ENCODE peak calls at places on chromosome 3, in four cellular contexts. V is GM23338; Y is CD8-positive, alpha-beta memory T cell; A is esophagus muscularis mucosa. Q is an unnamed sample. For H3K36me3, the result is how much of the 10 kb centered on the place peaks cover.

GRCh38 chr3:30300844-30301243 is 305.6 kb upstream of the TGFBR2 start:
- DNase-seq in V (no peak), Y (no peak), A (no peak), Q (no peak)

GRCh38 chr3:127209840-127210653 is 17.1 kb downstream of the PRR23E start:
- DNase-seq in V (no peak), Y (no peak), A (peak), Q (no peak)

GRCh38 chr3:85652322-85652721 is 693.5 kb downstream of the CADM2 start:
- DNase-seq in V (no peak), Y (no peak), A (no peak), Q (no peak)

GRCh38 chr3:14119166-14119510 is 5.5 kb downstream of the CHCHD4 start:
- DNase-seq in V (no peak), Y (no peak), A (peak), Q (no peak)

GRCh38 chr3:14130230-14130629 is 5.4 kb downstream of the TMEM43 start:
- DNase-seq in V (no peak), Y (no peak), A (no peak), Q (no peak)

GRCh38 chr3:151290673-151291072 is 12.3 kb upstream of the P2RY14 start:
- DNase-seq in V (no peak), Y (no peak), A (no peak), Q (no peak)

GRCh38 chr3:106485202-106485601 is 616.4 kb upstream of the CBLB start:
- DNase-seq in V (no peak), Y (no peak), A (no peak), Q (no peak)

GRCh38 chr3:58173670-58174472 is 36.9 kb downstream of the DNASE1L3 start:
- DNase-seq in V (peak), Y (no peak), A (no peak), Q (no peak)

GRCh38 chr3:6524479-6524878 is 336.4 kb upstream of the GRM7 start:
- DNase-seq in V (no peak), Y (no peak), A (no peak), Q (no peak)

GRCh38 chr3:17032407-17033034 is 147.8 kb downstream of the PLCL2 start:
- DNase-seq in V (peak), Y (no peak), A (no peak), Q (no peak)

GRCh38 chr3:32009957-32010356 is 28.4 kb downstream of the ZNF860 start:
- DNase-seq in V (no peak), Y (no peak), A (no peak), Q (no peak)

GRCh38 chr3:195868866-195869412 is 39.4 kb downstream of the TNK2 start:
- DNase-seq in V (no peak), Y (peak), A (no peak), Q (no peak)

GRCh38 chr3:162390891-162391290 is 894.3 kb downstream of the OTOL1 start:
- DNase-seq in V (no peak), Y (no peak), A (no peak), Q (no peak)

GRCh38 chr3:168040624-168041208 is 55.0 kb downstream of the GOLIM4 start:
- DNase-seq in V (peak), Y (no peak), A (no peak), Q (no peak)

GRCh38 chr3:29171583-29171990 is 109.3 kb upstream of the RBMS3 start:
- DNase-seq in V (no peak), Y (no peak), A (no peak), Q (no peak)

GRCh38 chr3:157429703-157430102 is 6.9 kb upstream of the PTX3 start:
- DNase-seq in V (no peak), Y (no peak), A (no peak), Q (no peak)

GRCh38 chr3:170564664-170565063 is 21.2 kb downstream of the SLC7A14 start:
- DNase-seq in V (no peak), Y (no peak), A (no peak), Q (no peak)

GRCh38 chr3:61975936-61976335 is 397.4 kb downstream of the FEZF2 start:
- DNase-seq in V (no peak), Y (no peak), A (no peak), Q (no peak)

GRCh38 chr3:108242776-108243175 is 20.6 kb upstream of the IFT57 start:
- DNase-seq in V (no peak), Y (no peak), A (no peak), Q (no peak)

GRCh38 chr3:129897026-129897425 is 3.5 kb upstream of the TMCC1 start:
- DNase-seq in V (no peak), Y (no peak), A (no peak), Q (no peak)

GRCh38 chr3:32620911-32621310 is 50.3 kb upstream of the DYNC1LI1 start:
- DNase-seq in V (no peak), Y (no peak), A (no peak), Q (no peak)

GRCh38 chr3:129829640-129830039 is 63.9 kb downstream of the TMCC1 start:
- DNase-seq in V (peak), Y (peak), A (no peak), Q (peak)

GRCh38 chr3:23219117-23219516 is 16.0 kb downstream of the UBE2E2 start:
- DNase-seq in V (no peak), Y (no peak), A (no peak), Q (no peak)

GRCh38 chr3:115022835-115023398 is 124.2 kb downstream of the ZBTB20 start:
- DNase-seq in V (no peak), Y (no peak), A (no peak), Q (no peak)

GRCh38 chr3:12444582-12445468 is 39.5 kb upstream of the TSEN2 start:
- DNase-seq in V (peak), Y (no peak), A (no peak), Q (no peak)

GRCh38 chr3:56758539-56758981 is 43.2 kb downstream of the ARHGEF3 start:
- DNase-seq in V (no peak), Y (peak), A (no peak), Q (peak)

GRCh38 chr3:149266733-149267132 is 45.1 kb upstream of the CP start:
- DNase-seq in V (no peak), Y (no peak), A (no peak), Q (no peak)

GRCh38 chr3:46970391-46971091 is 6.0 kb downstream of the CCDC12 start:
- DNase-seq in V (no peak), Y (no peak), A (no peak), Q (peak)

GRCh38 chr3:126931806-126932187 is 51.1 kb upstream of the PLXNA1 start:
- DNase-seq in V (no peak), Y (no peak), A (no peak), Q (peak)

GRCh38 chr3:123670743-123671142 is 85.9 kb upstream of the HACD2 start:
- DNase-seq in V (no peak), Y (no peak), A (no peak), Q (no peak)

GRCh38 chr3:14266361-14266760 is 87.7 kb downstream of the LSM3 start:
- DNase-seq in V (no peak), Y (no peak), A (no peak), Q (peak)

GRCh38 chr3:105865016-105865623 is 3.7 kb downstream of the CBLB start:
- DNase-seq in V (no peak), Y (no peak), A (no peak), Q (peak)

GRCh38 chr3:130841357-130841756 is 52.5 kb upstream of the ATP2C1 start:
- DNase-seq in V (no peak), Y (no peak), A (no peak), Q (no peak)

GRCh38 chr3:43769471-43770425 is 79.0 kb downstream of the ABHD5 start:
- DNase-seq in V (peak), Y (peak), A (peak), Q (peak)

GRCh38 chr3:13498354-13499060 is 18.4 kb downstream of the HDAC11 start:
- DNase-seq in V (no peak), Y (peak), A (no peak), Q (peak)

DNA sequence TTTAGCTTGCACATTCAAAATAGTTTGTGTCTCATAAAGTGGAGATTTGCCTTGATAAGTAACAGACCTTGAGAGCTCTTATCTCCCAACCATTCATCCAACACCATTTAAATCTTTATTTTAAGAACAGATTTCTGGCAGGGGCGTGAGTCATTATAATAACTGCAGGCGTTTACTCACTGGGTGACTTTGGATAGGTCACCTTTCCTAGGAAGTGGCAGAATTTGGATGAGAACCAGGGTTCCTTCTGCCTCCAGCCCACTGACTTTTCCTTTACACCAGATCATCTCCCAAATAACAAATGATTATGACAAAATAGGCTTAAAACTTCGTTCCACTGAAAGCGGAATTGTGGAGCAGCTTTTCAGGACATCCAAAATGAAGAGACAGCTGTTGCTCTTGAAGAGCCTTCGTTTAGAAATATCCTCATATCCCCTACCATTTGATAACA is 5.0 kb downstream of the LMCD1 start:
- DNase-seq in V (no peak), Y (no peak), A (no peak), Q (no peak)
- H3K4me3 ChIP-seq in V (no peak), Y (no peak), A (no peak), Q (no peak)

GRCh38 chr3:138063416-138063815 is 52.0 kb downstream of the DZIP1L start:
- DNase-seq in V (peak), Y (no peak), A (no peak), Q (no peak)
- H3K36me3 ChIP-seq in V (under half), Y (under half), A (half or more), Q (half or more)

GRCh38 chr3:134600685-134601502 is 49.9 kb downstream of the KY start:
- DNase-seq in V (peak), Y (peak), A (peak), Q (peak)
- H3K4me3 ChIP-seq in V (peak), Y (no peak), A (no peak), Q (no peak)

DNA sequence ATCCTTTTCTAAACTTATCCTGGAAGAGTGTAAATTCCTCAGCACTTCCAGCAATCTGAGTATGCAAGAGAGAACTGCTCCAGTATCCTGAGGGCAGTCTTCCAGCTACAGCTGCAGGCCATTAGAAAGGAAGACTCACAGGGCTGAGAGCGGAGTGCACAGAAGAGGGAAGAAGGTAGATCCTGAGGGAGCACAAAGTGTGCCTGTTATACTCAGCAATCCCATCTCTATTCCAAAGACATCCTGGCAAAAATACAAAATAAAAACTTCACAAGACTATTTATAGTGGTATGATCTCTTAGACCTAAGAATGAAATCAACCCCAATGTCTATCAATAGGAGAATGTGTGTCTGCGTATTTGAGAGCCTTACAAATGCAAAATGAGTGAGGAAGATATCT is 292.0 kb downstream of the ZIC1 start:
- DNase-seq in V (peak), Y (no peak), A (no peak), Q (no peak)
- H3K36me3 ChIP-seq in V (under half), Y (under half), A (under half), Q (under half)

GRCh38 chr3:144380832-144381231 is 409.2 kb downstream of the DIPK2A start:
- DNase-seq in V (no peak), Y (no peak), A (no peak), Q (no peak)
- H3K4me3 ChIP-seq in V (no peak), Y (no peak), A (no peak), Q (no peak)

GRCh38 chr3:38207262-38208003 is 42.1 kb downstream of the OXSR1 start:
- DNase-seq in V (no peak), Y (no peak), A (no peak), Q (no peak)

GRCh38 chr3:38205472-38205805 is 40.1 kb downstream of the OXSR1 start:
- DNase-seq in V (no peak), Y (no peak), A (no peak), Q (no peak)

GRCh38 chr3:38204599-38205471 is 39.5 kb downstream of the OXSR1 start:
- DNase-seq in V (no peak), Y (no peak), A (no peak), Q (no peak)

GRCh38 chr3:38214560-38214959 is 49.2 kb downstream of the OXSR1 start:
- DNase-seq in V (no peak), Y (no peak), A (no peak), Q (no peak)

DNA sequence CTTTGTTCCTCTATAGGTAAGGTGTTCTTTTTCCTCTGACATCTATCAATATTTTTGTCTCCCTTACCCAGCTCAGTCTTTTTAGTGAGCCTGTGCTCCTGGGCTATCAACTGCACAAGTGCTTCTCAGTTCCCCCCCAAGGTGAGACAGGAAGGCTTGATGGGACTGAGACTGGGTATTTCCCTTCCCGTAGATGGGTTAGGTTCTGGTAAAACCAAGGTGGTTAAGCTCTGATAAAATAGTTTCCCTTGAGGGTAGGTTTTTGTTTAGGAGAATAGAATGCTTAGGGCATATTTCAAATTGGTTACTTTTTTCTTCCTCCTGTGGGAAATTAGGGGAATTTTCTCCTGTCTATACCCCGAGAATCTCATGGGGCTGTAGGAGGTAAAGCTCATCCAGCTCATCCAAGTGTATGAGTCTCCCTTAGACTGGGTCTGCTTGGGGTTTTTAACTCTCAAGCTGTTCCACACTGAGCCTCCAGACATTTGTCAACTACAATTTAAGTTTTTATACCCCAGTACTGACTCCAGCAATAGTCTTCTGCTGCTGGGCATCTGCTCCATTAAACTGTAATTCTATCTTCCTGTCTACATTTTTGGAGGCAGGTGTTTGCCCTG is 44.9 kb downstream of the OXSR1 start:
- DNase-seq in V (no peak), Y (no peak), A (no peak), Q (no peak)
- H3K36me3 ChIP-seq in V (under half), Y (under half), A (under half), Q (under half)

DNA sequence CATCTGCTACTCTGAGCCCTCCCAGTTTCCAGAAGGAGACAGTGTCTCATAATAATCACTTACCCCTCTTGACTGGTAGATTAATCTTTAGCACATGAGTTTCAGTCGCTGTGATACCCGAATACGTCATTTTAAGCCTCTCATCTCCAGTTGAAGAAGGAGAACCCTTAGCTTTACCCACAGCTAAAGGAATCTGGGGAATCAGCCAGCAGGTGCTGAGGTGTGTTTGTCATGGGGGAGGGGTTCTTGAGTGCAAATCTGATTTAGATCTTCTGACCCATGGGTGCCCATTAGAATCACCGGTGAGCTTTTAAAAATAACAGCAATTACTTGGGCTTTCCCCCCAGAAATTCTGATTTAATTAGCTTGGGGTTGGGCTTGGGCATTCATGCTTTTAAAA is 56.1 kb upstream of the EPHB3 start:
- DNase-seq in V (no peak), Y (no peak), A (no peak), Q (no peak)
- H3K4me3 ChIP-seq in V (no peak), Y (no peak), A (no peak), Q (no peak)

GRCh38 chr3:49027634-49028033 is 1.6 kb downstream of the IMPDH2 start:
- DNase-seq in V (no peak), Y (no peak), A (no peak), Q (no peak)

GRCh38 chr3:49029563-49029884 is 326 bp upstream of the IMPDH2 start:
- DNase-seq in V (no peak), Y (no peak), A (no peak), Q (no peak)

GRCh38 chr3:49026536-49026935 is 2.7 kb downstream of the IMPDH2 start:
- DNase-seq in V (no peak), Y (no peak), A (no peak), Q (no peak)

GRCh38 chr3:49028673-49029562 is at the start of gene IMPDH2:
- DNase-seq in V (peak), Y (peak), A (peak), Q (peak)

DNA sequence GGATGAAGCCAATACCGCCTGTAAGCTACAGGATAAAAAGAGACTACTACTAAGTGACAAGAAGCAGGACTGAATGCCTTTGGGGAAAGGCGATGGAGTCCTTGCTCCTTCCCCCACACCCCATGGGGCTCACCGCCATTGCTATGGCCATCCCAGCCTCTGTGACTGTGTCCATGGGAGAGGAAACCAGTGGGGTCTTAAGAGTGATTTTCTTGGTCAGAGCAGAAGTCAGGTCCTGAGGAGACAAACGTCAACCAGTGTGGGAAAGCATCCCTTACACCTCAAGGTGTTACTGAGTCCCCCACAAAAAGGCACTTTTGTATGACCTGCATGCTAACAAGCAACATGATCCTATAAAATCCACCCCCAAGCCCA is 913 bp downstream of the IMPDH2 start:
- DNase-seq in V (no peak), Y (no peak), A (no peak), Q (no peak)
- H3K36me3 ChIP-seq in V (half or more), Y (half or more), A (half or more), Q (half or more)